ENCODE peak calls at places on chromosomes 11 and 22, in eight cellular contexts. F is brain microvascular endothelial cell; Q is stimulated activated CD4-positive, alpha-beta T cell treated with anti-CD3 and anti-CD28 coated beads, Interleukin-4, amount 100 ng/mL, for 1 hour; L is activated CD8-positive, alpha-beta memory T cell treated with anti-CD3 and anti-CD28 coated beads for 24 hours; Y is activated CD4-positive, CD25-positive, alpha-beta regulatory T cell treated with anti-CD3 and anti-CD28 coated beads, Interleukin-2, amount 50 U/mL, for 72 hours; U is astrocyte of the hippocampus; S is memory B cell; P is osteocyte. M is an unnamed sample.

GRCh38 chr22:32810241-32811133 is 9.0 kb downstream of the TIMP3 start:
- DNase-seq in F (no peak), Q (no peak), L (no peak), Y (no peak), U (no peak), S (no peak), P (no peak), M (no peak)

GRCh38 chr22:45007946-45008852 is 1.6 kb downstream of the PHF21B start:
- DNase-seq in F (no peak), Q (peak), L (peak), Y (no peak), U (peak), S (no peak), P (no peak), M (no peak)

GRCh38 chr22:42528591-42529307 is 9.2 kb upstream of the RRP7A start:
- DNase-seq in F (no peak), Q (no peak), L (no peak), Y (no peak), U (no peak), S (no peak), P (no peak), M (no peak)

GRCh38 chr11:27699242-27699925 is 871 bp downstream of the BDNF start:
- DNase-seq in F (no peak), Q (no peak), L (no peak), Y (no peak), U (peak), S (no peak), P (peak), M (no peak)

GRCh38 chr11:57335343-57336110 is at the start of gene SSRP1:
- DNase-seq in F (peak), Q (peak), L (peak), Y (peak), U (peak), S (peak), P (peak), M (peak)

GRCh38 chr22:30825711-30826505 is 131.2 kb downstream of the OSBP2 start:
- DNase-seq in F (no peak), Q (no peak), L (no peak), Y (no peak), U (no peak), S (no peak), P (no peak), M (no peak)

GRCh38 chr22:17137226-17137625 is 16.1 kb upstream of the TMEM121B start:
- DNase-seq in F (no peak), Q (no peak), L (no peak), Y (no peak), U (no peak), S (no peak), P (no peak), M (no peak)

GRCh38 chr11:128304666-128305485 is 282.5 kb downstream of the ETS1 start:
- DNase-seq in F (no peak), Q (no peak), L (no peak), Y (no peak), U (no peak), S (no peak), P (no peak), M (no peak)

GRCh38 chr11:40337118-40337517 is 1122.3 kb downstream of the LRRC4C start:
- DNase-seq in F (peak), Q (no peak), L (no peak), Y (no peak), U (peak), S (no peak), P (no peak), M (no peak)

GRCh38 chr11:119476666-119477331 is 53.8 kb upstream of the THY1 start:
- DNase-seq in F (no peak), Q (no peak), L (peak), Y (no peak), U (no peak), S (no peak), P (peak), M (no peak)

GRCh38 chr11:77250881-77251640 is 50.4 kb downstream of the GDPD4 start:
- DNase-seq in F (peak), Q (no peak), L (no peak), Y (no peak), U (no peak), S (no peak), P (no peak), M (no peak)

GRCh38 chr22:38335077-38335476 is 17.8 kb upstream of the CSNK1E start:
- DNase-seq in F (no peak), Q (no peak), L (no peak), Y (no peak), U (no peak), S (no peak), P (no peak), M (no peak)

GRCh38 chr11:6755953-6756347 is 15.8 kb downstream of the OR2AG2 start:
- DNase-seq in F (no peak), Q (no peak), L (no peak), Y (no peak), U (no peak), S (no peak), P (no peak), M (no peak)

GRCh38 chr11:11032072-11032471 is 174.2 kb upstream of the ZBED5 start:
- DNase-seq in F (no peak), Q (no peak), L (no peak), Y (no peak), U (no peak), S (no peak), P (no peak), M (no peak)

M was measured in Kasumi-1.